ENCODE peak calls at places on chromosome 12, in nine cellular contexts. R is body of pancreas; Y is putamen; E is mucosa of gallbladder; N is GM04504; T is stimulated activated CD8-positive, alpha-beta memory T cell treated with anti-CD3 and anti-CD28 coated beads, Interleukin-2, amount 100 ng/mL, for 1 hour; O is iPS-NIHi11; K is cardiac muscle cell; Z is cardiac fibroblast. C is an unnamed sample.
A peak's percentile ranks its signal among the peaks of the same experiment; 100 is the strongest.

GRCh38 chr12:122888232-122888752 is 7.6 kb downstream of the VPS37B start:
- DNase-seq in R (peak; percentile 98), Y (no peak), E (peak; percentile 86), N (no peak), T (no peak), O (peak; percentile 65), K (no peak), Z (peak; percentile 91), C (peak; percentile 29)

GRCh38 chr12:81617915-81618314 is 141.2 kb downstream of the PPFIA2 start:
- DNase-seq in R (no peak), Y (no peak), E (no peak), N (no peak), T (no peak), O (no peak), K (peak; percentile 86), Z (no peak), C (no peak)

GRCh38 chr12:14810953-14811483 is 3.0 kb downstream of the SMCO3 start:
- DNase-seq in R (peak; percentile 56), Y (no peak), E (peak; percentile 21), N (no peak), T (no peak), O (peak; percentile 44), K (no peak), Z (peak; percentile 55), C (peak; percentile 49)

GRCh38 chr12:127558363-127558762 is 708.6 kb upstream of the TMEM132C start:
- DNase-seq in R (no peak), Y (no peak), E (no peak), N (no peak), T (no peak), O (no peak), K (no peak), Z (no peak), C (no peak)

GRCh38 chr12:34389378-34390170 is 367.3 kb downstream of the ALG10 start:
- DNase-seq in R (no peak), Y (no peak), E (no peak), N (no peak), T (no peak), O (no peak), K (no peak), Z (no peak), C (no peak)

GRCh38 chr12:79690156-79690605 is 583 bp downstream of the PAWR start:
- DNase-seq in R (peak; percentile 29), Y (no peak), E (no peak), N (no peak), T (no peak), O (peak; percentile 73), K (peak; percentile 75), Z (no peak), C (peak; percentile 22)

GRCh38 chr12:22938323-22938722 is 313.4 kb downstream of the ETNK1 start:
- DNase-seq in R (no peak), Y (no peak), E (no peak), N (no peak), T (no peak), O (no peak), K (no peak), Z (no peak), C (no peak)

GRCh38 chr12:108117163-108117849 is 11.8 kb upstream of the WSCD2 start:
- DNase-seq in R (no peak), Y (no peak), E (no peak), N (no peak), T (no peak), O (peak; percentile 43), K (no peak), Z (no peak), C (no peak)

GRCh38 chr12:77667101-77667500 is 163.6 kb upstream of the NAV3 start:
- DNase-seq in R (no peak), Y (no peak), E (no peak), N (no peak), T (no peak), O (no peak), K (no peak), Z (peak; percentile 12), C (no peak)

GRCh38 chr12:41962171-41962572 is 182.5 kb downstream of the GXYLT1 start:
- DNase-seq in R (peak; percentile 6), Y (peak; percentile 44), E (no peak), N (no peak), T (no peak), O (no peak), K (no peak), Z (no peak), C (no peak)